ENCODE peak calls at places on chromosomes 3 and 15, in eight cellular contexts. One of them, this sample, is unnamed.

GRCh38 chr3:118705827-118706226 is 328.8 kb downstream of the IGSF11 start:
- DNase-seq in skeletal muscle cell: no peak
- DNase-seq in activated naive CD4-positive, alpha-beta T cell treated with anti-CD3 and anti-CD28 coated beads for 36 hours: no peak
- DNase-seq in Jurkat, Clone E6-1: no peak
- DNase-seq in stimulated activated CD4-positive, alpha-beta T cell treated with anti-CD3 and anti-CD28 coated beads, Interleukin-1b, Interleukin-23, amount 100 ng/mL, for 24 hours: no peak
- DNase-seq in GOT3: no peak
- DNase-seq in head of caudate nucleus: no peak
- DNase-seq in T-helper 2 cell: no peak
- DNase-seq in this sample: no peak

GRCh38 chr3:14352002-14352627 is 50.3 kb upstream of the SLC6A6 start:
- DNase-seq in Jurkat, Clone E6-1: peak
- DNase-seq in GOT3: no peak
- DNase-seq in activated naive CD4-positive, alpha-beta T cell treated with anti-CD3 and anti-CD28 coated beads for 36 hours: no peak
- DNase-seq in head of caudate nucleus: peak
- DNase-seq in T-helper 2 cell: no peak
- DNase-seq in skeletal muscle cell: no peak
- DNase-seq in stimulated activated CD4-positive, alpha-beta T cell treated with anti-CD3 and anti-CD28 coated beads, Interleukin-1b, Interleukin-23, amount 100 ng/mL, for 24 hours: no peak
- DNase-seq in this sample: peak

GRCh38 chr3:32996755-32997091 is 45.3 kb downstream of the CCR4 start:
- DNase-seq in T-helper 2 cell: no peak
- DNase-seq in Jurkat, Clone E6-1: no peak
- DNase-seq in skeletal muscle cell: no peak
- DNase-seq in head of caudate nucleus: no peak
- DNase-seq in stimulated activated CD4-positive, alpha-beta T cell treated with anti-CD3 and anti-CD28 coated beads, Interleukin-1b, Interleukin-23, amount 100 ng/mL, for 24 hours: no peak
- DNase-seq in activated naive CD4-positive, alpha-beta T cell treated with anti-CD3 and anti-CD28 coated beads for 36 hours: no peak
- DNase-seq in GOT3: no peak
- DNase-seq in this sample: no peak

GRCh38 chr3:87311309-87311708 is 34.9 kb upstream of the POU1F1 start:
- DNase-seq in GOT3: no peak
- DNase-seq in Jurkat, Clone E6-1: no peak
- DNase-seq in stimulated activated CD4-positive, alpha-beta T cell treated with anti-CD3 and anti-CD28 coated beads, Interleukin-1b, Interleukin-23, amount 100 ng/mL, for 24 hours: no peak
- DNase-seq in T-helper 2 cell: no peak
- DNase-seq in skeletal muscle cell: no peak
- DNase-seq in head of caudate nucleus: no peak
- DNase-seq in activated naive CD4-positive, alpha-beta T cell treated with anti-CD3 and anti-CD28 coated beads for 36 hours: no peak
- DNase-seq in this sample: peak

GRCh38 chr3:185341616-185342457 is 21.1 kb upstream of the MAP3K13 start:
- DNase-seq in GOT3: no peak
- DNase-seq in head of caudate nucleus: peak
- DNase-seq in Jurkat, Clone E6-1: no peak
- DNase-seq in T-helper 2 cell: no peak
- DNase-seq in skeletal muscle cell: no peak
- DNase-seq in activated naive CD4-positive, alpha-beta T cell treated with anti-CD3 and anti-CD28 coated beads for 36 hours: no peak
- DNase-seq in stimulated activated CD4-positive, alpha-beta T cell treated with anti-CD3 and anti-CD28 coated beads, Interleukin-1b, Interleukin-23, amount 100 ng/mL, for 24 hours: no peak
- DNase-seq in this sample: no peak

GRCh38 chr3:27507515-27508266 is 23.5 kb upstream of the SLC4A7 start:
- DNase-seq in head of caudate nucleus: no peak
- DNase-seq in Jurkat, Clone E6-1: no peak
- DNase-seq in stimulated activated CD4-positive, alpha-beta T cell treated with anti-CD3 and anti-CD28 coated beads, Interleukin-1b, Interleukin-23, amount 100 ng/mL, for 24 hours: no peak
- DNase-seq in skeletal muscle cell: no peak
- DNase-seq in activated naive CD4-positive, alpha-beta T cell treated with anti-CD3 and anti-CD28 coated beads for 36 hours: no peak
- DNase-seq in GOT3: no peak
- DNase-seq in T-helper 2 cell: no peak
- DNase-seq in this sample: no peak

GRCh38 chr15:69185706-69186105 is 25.3 kb downstream of the GLCE start:
- DNase-seq in head of caudate nucleus: no peak
- DNase-seq in stimulated activated CD4-positive, alpha-beta T cell treated with anti-CD3 and anti-CD28 coated beads, Interleukin-1b, Interleukin-23, amount 100 ng/mL, for 24 hours: no peak
- DNase-seq in activated naive CD4-positive, alpha-beta T cell treated with anti-CD3 and anti-CD28 coated beads for 36 hours: no peak
- DNase-seq in Jurkat, Clone E6-1: no peak
- DNase-seq in GOT3: no peak
- DNase-seq in skeletal muscle cell: no peak
- DNase-seq in T-helper 2 cell: no peak
- DNase-seq in this sample: no peak

GRCh38 chr3:86954226-86954625 is 36.7 kb downstream of the VGLL3 start:
- DNase-seq in GOT3: no peak
- DNase-seq in stimulated activated CD4-positive, alpha-beta T cell treated with anti-CD3 and anti-CD28 coated beads, Interleukin-1b, Interleukin-23, amount 100 ng/mL, for 24 hours: no peak
- DNase-seq in skeletal muscle cell: no peak
- DNase-seq in T-helper 2 cell: no peak
- DNase-seq in Jurkat, Clone E6-1: no peak
- DNase-seq in activated naive CD4-positive, alpha-beta T cell treated with anti-CD3 and anti-CD28 coated beads for 36 hours: no peak
- DNase-seq in head of caudate nucleus: no peak
- DNase-seq in this sample: no peak

GRCh38 chr3:52062499-52062898 is 6.1 kb upstream of the DUSP7 start:
- DNase-seq in Jurkat, Clone E6-1: no peak
- DNase-seq in head of caudate nucleus: no peak
- DNase-seq in activated naive CD4-positive, alpha-beta T cell treated with anti-CD3 and anti-CD28 coated beads for 36 hours: no peak
- DNase-seq in skeletal muscle cell: no peak
- DNase-seq in T-helper 2 cell: no peak
- DNase-seq in GOT3: peak
- DNase-seq in stimulated activated CD4-positive, alpha-beta T cell treated with anti-CD3 and anti-CD28 coated beads, Interleukin-1b, Interleukin-23, amount 100 ng/mL, for 24 hours: no peak
- DNase-seq in this sample: peak

GRCh38 chr3:13788522-13789424 is 91.1 kb downstream of the WNT7A start:
- DNase-seq in head of caudate nucleus: peak
- DNase-seq in activated naive CD4-positive, alpha-beta T cell treated with anti-CD3 and anti-CD28 coated beads for 36 hours: no peak
- DNase-seq in T-helper 2 cell: no peak
- DNase-seq in skeletal muscle cell: no peak
- DNase-seq in stimulated activated CD4-positive, alpha-beta T cell treated with anti-CD3 and anti-CD28 coated beads, Interleukin-1b, Interleukin-23, amount 100 ng/mL, for 24 hours: no peak
- DNase-seq in GOT3: no peak
- DNase-seq in Jurkat, Clone E6-1: no peak
- DNase-seq in this sample: peak

GRCh38 chr3:69433938-69434263 is 48.0 kb upstream of the FRMD4B start:
- DNase-seq in skeletal muscle cell: no peak
- DNase-seq in activated naive CD4-positive, alpha-beta T cell treated with anti-CD3 and anti-CD28 coated beads for 36 hours: peak
- DNase-seq in T-helper 2 cell: no peak
- DNase-seq in head of caudate nucleus: no peak
- DNase-seq in GOT3: no peak
- DNase-seq in Jurkat, Clone E6-1: no peak
- DNase-seq in stimulated activated CD4-positive, alpha-beta T cell treated with anti-CD3 and anti-CD28 coated beads, Interleukin-1b, Interleukin-23, amount 100 ng/mL, for 24 hours: no peak
- DNase-seq in this sample: no peak

GRCh38 chr3:31936661-31937060 is 44.4 kb downstream of the OSBPL10 start:
- DNase-seq in skeletal muscle cell: no peak
- DNase-seq in Jurkat, Clone E6-1: no peak
- DNase-seq in activated naive CD4-positive, alpha-beta T cell treated with anti-CD3 and anti-CD28 coated beads for 36 hours: no peak
- DNase-seq in GOT3: no peak
- DNase-seq in T-helper 2 cell: no peak
- DNase-seq in stimulated activated CD4-positive, alpha-beta T cell treated with anti-CD3 and anti-CD28 coated beads, Interleukin-1b, Interleukin-23, amount 100 ng/mL, for 24 hours: no peak
- DNase-seq in head of caudate nucleus: no peak
- DNase-seq in this sample: no peak

GRCh38 chr3:117264204-117264994 is 554.8 kb downstream of the TUSC7 start:
- DNase-seq in activated naive CD4-positive, alpha-beta T cell treated with anti-CD3 and anti-CD28 coated beads for 36 hours: no peak
- DNase-seq in T-helper 2 cell: no peak
- DNase-seq in skeletal muscle cell: no peak
- DNase-seq in stimulated activated CD4-positive, alpha-beta T cell treated with anti-CD3 and anti-CD28 coated beads, Interleukin-1b, Interleukin-23, amount 100 ng/mL, for 24 hours: no peak
- DNase-seq in head of caudate nucleus: no peak
- DNase-seq in GOT3: no peak
- DNase-seq in Jurkat, Clone E6-1: no peak
- DNase-seq in this sample: no peak

GRCh38 chr15:90143176-90143655 is 40.9 kb upstream of the IDH2 start:
- DNase-seq in Jurkat, Clone E6-1: peak
- DNase-seq in GOT3: no peak
- DNase-seq in activated naive CD4-positive, alpha-beta T cell treated with anti-CD3 and anti-CD28 coated beads for 36 hours: peak
- DNase-seq in stimulated activated CD4-positive, alpha-beta T cell treated with anti-CD3 and anti-CD28 coated beads, Interleukin-1b, Interleukin-23, amount 100 ng/mL, for 24 hours: no peak
- DNase-seq in skeletal muscle cell: no peak
- DNase-seq in head of caudate nucleus: peak
- DNase-seq in T-helper 2 cell: peak
- DNase-seq in this sample: no peak

GRCh38 chr3:46007280-46007679 is 11.7 kb upstream of the FYCO1 start:
- DNase-seq in GOT3: no peak
- DNase-seq in activated naive CD4-positive, alpha-beta T cell treated with anti-CD3 and anti-CD28 coated beads for 36 hours: no peak
- DNase-seq in head of caudate nucleus: no peak
- DNase-seq in Jurkat, Clone E6-1: no peak
- DNase-seq in T-helper 2 cell: no peak
- DNase-seq in stimulated activated CD4-positive, alpha-beta T cell treated with anti-CD3 and anti-CD28 coated beads, Interleukin-1b, Interleukin-23, amount 100 ng/mL, for 24 hours: no peak
- DNase-seq in skeletal muscle cell: no peak
- DNase-seq in this sample: no peak

GRCh38 chr15:85667491-85668424 is 127.0 kb downstream of the KLHL25 start:
- DNase-seq in head of caudate nucleus: no peak
- DNase-seq in T-helper 2 cell: peak
- DNase-seq in stimulated activated CD4-positive, alpha-beta T cell treated with anti-CD3 and anti-CD28 coated beads, Interleukin-1b, Interleukin-23, amount 100 ng/mL, for 24 hours: no peak
- DNase-seq in GOT3: peak
- DNase-seq in skeletal muscle cell: peak
- DNase-seq in Jurkat, Clone E6-1: peak
- DNase-seq in activated naive CD4-positive, alpha-beta T cell treated with anti-CD3 and anti-CD28 coated beads for 36 hours: peak
- DNase-seq in this sample: peak

GRCh38 chr3:41404601-41405000 is 205.3 kb downstream of the CTNNB1 start:
- DNase-seq in Jurkat, Clone E6-1: no peak
- DNase-seq in skeletal muscle cell: no peak
- DNase-seq in T-helper 2 cell: no peak
- DNase-seq in head of caudate nucleus: no peak
- DNase-seq in stimulated activated CD4-positive, alpha-beta T cell treated with anti-CD3 and anti-CD28 coated beads, Interleukin-1b, Interleukin-23, amount 100 ng/mL, for 24 hours: no peak
- DNase-seq in activated naive CD4-positive, alpha-beta T cell treated with anti-CD3 and anti-CD28 coated beads for 36 hours: no peak
- DNase-seq in GOT3: no peak
- DNase-seq in this sample: no peak

GRCh38 chr3:57559526-57559925 is 3.5 kb downstream of the PDE12 start:
- DNase-seq in T-helper 2 cell: no peak
- DNase-seq in stimulated activated CD4-positive, alpha-beta T cell treated with anti-CD3 and anti-CD28 coated beads, Interleukin-1b, Interleukin-23, amount 100 ng/mL, for 24 hours: no peak
- DNase-seq in head of caudate nucleus: no peak
- DNase-seq in skeletal muscle cell: peak
- DNase-seq in Jurkat, Clone E6-1: no peak
- DNase-seq in activated naive CD4-positive, alpha-beta T cell treated with anti-CD3 and anti-CD28 coated beads for 36 hours: no peak
- DNase-seq in GOT3: no peak
- DNase-seq in this sample: peak

GRCh38 chr3:134840459-134840858 is 45.4 kb downstream of the EPHB1 start:
- DNase-seq in head of caudate nucleus: no peak
- DNase-seq in T-helper 2 cell: no peak
- DNase-seq in GOT3: no peak
- DNase-seq in stimulated activated CD4-positive, alpha-beta T cell treated with anti-CD3 and anti-CD28 coated beads, Interleukin-1b, Interleukin-23, amount 100 ng/mL, for 24 hours: no peak
- DNase-seq in skeletal muscle cell: no peak
- DNase-seq in activated naive CD4-positive, alpha-beta T cell treated with anti-CD3 and anti-CD28 coated beads for 36 hours: no peak
- DNase-seq in Jurkat, Clone E6-1: no peak
- DNase-seq in this sample: no peak

GRCh38 chr3:33218072-33218445 is 551 bp downstream of the SUSD5 start:
- DNase-seq in GOT3: no peak
- DNase-seq in skeletal muscle cell: no peak
- DNase-seq in stimulated activated CD4-positive, alpha-beta T cell treated with anti-CD3 and anti-CD28 coated beads, Interleukin-1b, Interleukin-23, amount 100 ng/mL, for 24 hours: no peak
- DNase-seq in activated naive CD4-positive, alpha-beta T cell treated with anti-CD3 and anti-CD28 coated beads for 36 hours: no peak
- DNase-seq in head of caudate nucleus: no peak
- DNase-seq in Jurkat, Clone E6-1: no peak
- DNase-seq in T-helper 2 cell: no peak
- DNase-seq in this sample: peak

GRCh38 chr3:123656691-123657090 is 71.8 kb upstream of the HACD2 start:
- DNase-seq in GOT3: no peak
- DNase-seq in skeletal muscle cell: no peak
- DNase-seq in Jurkat, Clone E6-1: no peak
- DNase-seq in head of caudate nucleus: no peak
- DNase-seq in T-helper 2 cell: no peak
- DNase-seq in activated naive CD4-positive, alpha-beta T cell treated with anti-CD3 and anti-CD28 coated beads for 36 hours: peak
- DNase-seq in stimulated activated CD4-positive, alpha-beta T cell treated with anti-CD3 and anti-CD28 coated beads, Interleukin-1b, Interleukin-23, amount 100 ng/mL, for 24 hours: no peak
- DNase-seq in this sample: no peak

GRCh38 chr3:44074181-44074580 is 167.5 kb upstream of the TOPAZ1 start:
- DNase-seq in GOT3: no peak
- DNase-seq in Jurkat, Clone E6-1: no peak
- DNase-seq in stimulated activated CD4-positive, alpha-beta T cell treated with anti-CD3 and anti-CD28 coated beads, Interleukin-1b, Interleukin-23, amount 100 ng/mL, for 24 hours: no peak
- DNase-seq in T-helper 2 cell: no peak
- DNase-seq in head of caudate nucleus: no peak
- DNase-seq in activated naive CD4-positive, alpha-beta T cell treated with anti-CD3 and anti-CD28 coated beads for 36 hours: no peak
- DNase-seq in skeletal muscle cell: no peak
- DNase-seq in this sample: no peak

GRCh38 chr3:25037049-25037547 is 391.0 kb upstream of the RARB start:
- DNase-seq in Jurkat, Clone E6-1: no peak
- DNase-seq in activated naive CD4-positive, alpha-beta T cell treated with anti-CD3 and anti-CD28 coated beads for 36 hours: no peak
- DNase-seq in stimulated activated CD4-positive, alpha-beta T cell treated with anti-CD3 and anti-CD28 coated beads, Interleukin-1b, Interleukin-23, amount 100 ng/mL, for 24 hours: no peak
- DNase-seq in T-helper 2 cell: no peak
- DNase-seq in head of caudate nucleus: no peak
- DNase-seq in skeletal muscle cell: peak
- DNase-seq in GOT3: no peak
- DNase-seq in this sample: peak